ENCODE peak calls at places on chromosome 12, in six cellular contexts. P, N, W, X, Q and G are unnamed samples. For H3F3A, the result is how much of the 10 kb centered on the place peaks cover.

GRCh38 chr12:66693901-66694513 is 15.1 kb upstream of the GRIP1 start:
- DNase-seq in P (peak), N (peak), W (peak), X (peak), Q (peak), G (peak)

GRCh38 chr12:39145175-39145999 is 240.0 kb upstream of the CPNE8 start:
- DNase-seq in P (peak), N (no peak), W (peak), X (peak), Q (peak), G (peak)

GRCh38 chr12:131075194-131075593 is 121.5 kb downstream of the ADGRD1 start:
- DNase-seq in P (no peak), N (no peak), W (no peak), X (no peak), Q (no peak), G (no peak)

GRCh38 chr12:57759360-57759980 is 4.6 kb downstream of the MARCHF9 start:
- DNase-seq in P (peak), N (peak), W (peak), X (no peak), Q (peak), G (peak)

GRCh38 chr12:131380961-131381705 is 329.8 kb upstream of the SFSWAP start:
- DNase-seq in P (no peak), N (no peak), W (peak), X (peak), Q (peak), G (no peak)

GRCh38 chr12:92075425-92075891 is 70.2 kb downstream of the BTG1 start:
- DNase-seq in P (no peak), N (no peak), W (no peak), X (peak), Q (no peak), G (peak)

GRCh38 chr12:58190624-58191023 is 249.3 kb downstream of the ATP23 start:
- DNase-seq in P (no peak), N (no peak), W (no peak), X (no peak), Q (no peak), G (no peak)

GRCh38 chr12:51381226-51382079 is 9.8 kb downstream of the GALNT6 start:
- DNase-seq in P (no peak), N (no peak), W (no peak), X (no peak), Q (no peak), G (peak)

GRCh38 chr12:126198966-126199692 is 1133.9 kb downstream of the AACS start:
- DNase-seq in P (peak), N (no peak), W (no peak), X (no peak), Q (no peak), G (no peak)

DNA sequence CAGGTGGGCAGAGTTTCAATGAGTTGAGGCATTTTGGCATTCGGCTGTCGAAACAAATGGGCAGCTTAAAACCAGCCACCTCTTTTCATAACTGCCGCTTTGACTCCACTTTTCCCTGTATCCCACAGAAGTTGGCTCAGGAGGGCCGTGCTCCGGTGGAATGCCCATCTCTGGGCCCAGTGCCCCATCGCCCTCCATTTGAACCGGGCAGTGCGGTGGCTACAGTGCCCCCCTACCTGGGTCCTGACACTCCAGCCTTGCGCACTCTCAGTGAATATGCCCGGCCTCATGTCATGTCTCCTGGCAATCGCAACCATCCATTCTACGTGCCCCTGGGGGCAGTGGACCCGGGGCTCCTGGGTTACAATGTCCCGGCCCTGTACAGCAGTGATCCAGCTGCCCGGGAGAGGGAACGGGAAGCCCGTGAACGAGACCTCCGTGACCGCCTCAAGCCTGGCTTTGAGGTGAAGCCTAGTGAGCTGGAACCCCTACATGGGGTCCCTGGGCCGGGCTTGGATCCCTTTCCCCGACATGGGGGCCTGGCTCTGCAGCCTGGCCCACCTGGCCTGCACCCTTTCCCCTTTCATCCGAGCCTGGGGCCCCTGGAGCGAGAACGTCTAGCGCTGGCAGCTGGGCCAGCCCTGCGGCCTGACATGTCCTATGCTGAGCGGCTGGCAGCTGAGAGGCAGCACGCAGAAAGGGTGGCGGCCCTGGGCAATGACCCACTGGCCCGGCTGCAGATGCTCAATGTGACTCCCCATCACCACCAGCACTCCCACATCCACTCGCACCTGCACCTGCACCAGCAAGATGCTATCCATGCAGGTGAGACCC is 5.0 kb upstream of the RNU7-1 start:
- DNase-seq in P (no peak), N (no peak), W (no peak), X (no peak), Q (peak), G (no peak)
- H3F3A ChIP-seq in P (under half), N (under half), W (under half), X (half or more), Q (half or more), G (half or more)

GRCh38 chr12:47590771-47591368 is 115.0 kb downstream of the RPAP3 start:
- DNase-seq in P (no peak), N (no peak), W (no peak), X (no peak), Q (no peak), G (peak)
- TF ChIP-seq EZH2phosphoT487 in P (no peak), N (no peak), W (no peak), X (no peak), Q (no peak), G (no peak)

GRCh38 chr12:76024102-76024781 is 7.3 kb downstream of the PHLDA1 start:
- DNase-seq in P (peak), N (no peak), W (no peak), X (no peak), Q (no peak), G (no peak)
- H3F3A ChIP-seq in P (half or more), N (under half), W (under half), X (under half), Q (half or more), G (half or more)

GRCh38 chr12:27592548-27592947 is 68.5 kb downstream of the PPFIBP1 start:
- DNase-seq in P (peak), N (no peak), W (no peak), X (no peak), Q (no peak), G (peak)
- TF ChIP-seq EZH2phosphoT487 in P (no peak), N (no peak), W (no peak), X (no peak), Q (no peak), G (no peak)

DNA sequence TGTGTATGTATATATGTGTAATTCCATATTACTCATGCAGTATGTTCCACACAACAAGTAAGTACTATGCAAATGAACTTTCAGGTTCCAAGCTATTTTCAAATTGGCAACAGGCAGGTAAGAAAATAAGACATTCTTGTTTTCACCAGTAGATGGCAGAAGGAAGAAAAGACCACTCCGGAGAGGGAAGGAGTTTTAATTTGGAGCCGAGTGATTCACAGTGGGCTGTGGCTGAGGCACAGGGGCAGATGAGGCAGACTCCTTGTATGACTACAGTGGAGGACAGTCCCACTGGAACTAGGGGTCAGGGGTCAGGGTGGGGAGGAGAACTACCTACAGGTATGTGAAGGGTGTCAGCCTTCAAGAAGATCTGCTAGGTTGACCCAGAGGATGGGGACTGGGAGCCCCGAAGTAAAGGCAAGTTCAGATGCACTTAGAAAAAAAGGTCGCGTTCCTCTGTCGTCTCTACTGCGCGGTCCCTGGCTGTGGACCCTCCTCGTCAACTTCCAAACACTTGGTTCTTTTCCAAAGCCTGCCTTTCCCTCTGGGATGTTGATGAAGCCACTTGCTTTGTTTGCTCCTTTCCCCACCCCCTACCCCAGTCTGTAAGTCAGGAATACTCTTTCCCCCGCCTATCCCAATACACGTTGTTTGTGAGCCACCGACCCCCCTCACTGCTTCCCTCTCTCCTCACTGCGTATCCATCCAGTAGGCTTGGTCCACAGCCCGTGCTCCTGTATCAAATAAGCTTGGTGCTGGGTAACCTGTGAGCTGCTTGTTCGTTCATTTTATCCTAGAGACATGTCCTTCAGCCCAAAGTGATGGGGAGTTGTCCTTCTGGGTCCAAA is 24.1 kb downstream of the DDX47 start:
- DNase-seq in P (peak), N (peak), W (peak), X (peak), Q (peak), G (peak)
- H3F3A ChIP-seq in P (under half), N (under half), W (under half), X (under half), Q (under half), G (half or more)

DNA sequence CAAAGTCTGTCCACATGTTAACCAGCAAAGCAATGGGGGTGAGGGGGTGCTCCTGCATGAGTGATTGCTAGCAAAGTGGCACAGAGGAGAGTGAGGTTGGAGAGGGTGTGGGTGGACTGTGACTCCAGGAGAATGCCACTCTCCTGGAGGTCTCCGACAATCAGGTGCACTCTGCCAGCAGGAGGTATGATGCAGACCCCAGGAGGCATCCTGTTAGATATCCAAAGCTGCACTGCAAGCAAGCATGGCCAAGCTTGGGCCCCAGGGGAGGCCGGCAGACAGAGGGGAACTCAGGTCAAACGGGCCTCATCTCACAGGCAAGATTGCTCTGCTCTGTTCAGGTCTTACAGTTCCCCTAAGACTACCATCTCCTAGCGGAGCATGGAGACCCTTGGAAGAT is 73.5 kb upstream of the ALX1 start:
- DNase-seq in P (no peak), N (no peak), W (no peak), X (no peak), Q (no peak), G (no peak)
- TF ChIP-seq EZH2phosphoT487 in P (no peak), N (no peak), W (no peak), X (no peak), Q (no peak), G (no peak)

GRCh38 chr12:6530576-6531260 is 3.6 kb upstream of the GAPDH start:
- DNase-seq in P (no peak), N (no peak), W (no peak), X (no peak), Q (no peak), G (no peak)
- H3F3A ChIP-seq in P (under half), N (half or more), W (half or more), X (half or more), Q (under half), G (under half)

DNA sequence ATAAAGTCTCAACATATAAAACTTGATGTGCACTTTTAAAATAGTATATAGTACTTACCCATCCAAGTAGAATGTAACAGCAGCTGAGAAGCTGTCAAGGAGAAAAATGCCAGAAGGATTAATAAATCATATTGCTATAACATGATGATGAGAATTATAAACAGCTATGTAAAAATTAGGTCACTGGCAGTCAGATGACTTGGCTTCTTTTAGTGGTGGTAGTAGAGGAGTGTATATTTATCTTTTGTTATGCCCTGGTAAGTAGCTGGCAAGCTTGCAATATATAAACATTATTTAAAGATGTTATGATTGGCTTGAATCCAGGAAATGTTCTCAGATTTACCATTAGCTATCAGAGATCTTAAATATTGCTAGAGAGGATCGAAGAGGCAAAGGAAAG is 471.0 kb upstream of the MGAT4C start:
- DNase-seq in P (peak), N (no peak), W (no peak), X (no peak), Q (no peak), G (peak)
- TF ChIP-seq EZH2phosphoT487 in P (no peak), N (no peak), W (no peak), X (no peak), Q (no peak), G (no peak)

GRCh38 chr12:26127404-26127803 is 2.6 kb upstream of the BHLHE41 start:
- DNase-seq in P (peak), N (no peak), W (no peak), X (no peak), Q (no peak), G (no peak)
- H3F3A ChIP-seq in P (under half), N (under half), W (under half), X (under half), Q (under half), G (under half)

DNA sequence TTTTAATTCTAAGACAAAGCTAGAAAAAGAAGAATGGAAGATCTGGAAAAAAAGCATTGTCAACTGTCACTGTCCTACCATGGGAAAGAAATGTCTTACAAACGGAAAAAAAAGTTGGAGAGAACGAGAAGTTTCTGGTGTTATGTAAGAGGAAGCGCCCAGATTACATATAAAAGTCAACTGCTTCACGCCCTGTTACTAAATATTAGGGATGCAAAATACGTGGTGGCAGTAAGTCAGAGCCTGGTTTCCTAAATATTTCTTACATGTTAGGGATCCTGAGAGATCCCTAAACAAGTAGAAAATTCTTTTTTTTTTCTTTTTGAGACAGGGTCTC is 14.4 kb upstream of the FBXL14 start:
- DNase-seq in P (no peak), N (no peak), W (no peak), X (no peak), Q (no peak), G (peak)
- TF ChIP-seq EZH2phosphoT487 in P (no peak), N (no peak), W (no peak), X (no peak), Q (no peak), G (no peak)